ENCODE peak calls at places on chromosomes 7 and 10, in eight cellular contexts. U is activated CD8-positive, alpha-beta memory T cell treated with anti-CD3 and anti-CD28 coated beads, Interleukin-2, amount 50 U/mL, for 4 hours; N is HTR-8/SVneo; R is iPS-NIHi11; M is Peyer's patch; L is stimulated activated CD8-positive, alpha-beta memory T cell treated with anti-CD3 and anti-CD28 coated beads, Interleukin-15, amount 100 ng/mL, for 4 hours; D is SJSA1; G is fibroblast of pulmonary artery. B is an unnamed sample.

GRCh38 chr7:2554654-2555053 is 670 bp downstream of the BRAT1 start:
- DNase-seq in R (no peak), U (no peak), D (no peak), N (no peak), M (no peak), G (no peak), L (no peak), B (peak)

GRCh38 chr10:102596506-102596971 is 47.7 kb upstream of the TRIM8 start:
- DNase-seq in G (peak), D (peak), N (peak), L (no peak), U (no peak), M (no peak), R (peak), B (peak)

GRCh38 chr7:100604078-100604975 is 2.2 kb downstream of the PCOLCE start:
- DNase-seq in M (peak), D (peak), R (peak), L (peak), G (peak), U (peak), N (peak), B (peak)

GRCh38 chr10:35565602-35566061 is 39.5 kb upstream of the GJD4 start:
- DNase-seq in R (no peak), D (no peak), G (peak), U (no peak), L (no peak), M (no peak), N (no peak), B (no peak)

GRCh38 chr7:153604-154003 is 38.8 kb upstream of the FAM20C start:
- DNase-seq in R (no peak), D (no peak), N (no peak), U (no peak), M (peak), G (no peak), L (no peak), B (no peak)

GRCh38 chr10:14074062-14074884 is 256.5 kb downstream of the FRMD4A start:
- DNase-seq in U (no peak), D (peak), L (no peak), N (peak), G (peak), M (peak), R (peak), B (peak)

GRCh38 chr10:110017940-110018339 is 10.2 kb downstream of the ADD3 start:
- DNase-seq in R (no peak), M (no peak), N (no peak), D (no peak), G (peak), U (no peak), L (no peak), B (no peak)

GRCh38 chr7:155529346-155529745 is 17.0 kb downstream of the CNPY1 start:
- DNase-seq in R (no peak), G (no peak), D (no peak), M (no peak), L (no peak), U (no peak), N (no peak), B (peak)

GRCh38 chr7:17558135-17558534 is 259.7 kb downstream of the AHR start:
- DNase-seq in L (no peak), R (no peak), G (no peak), U (no peak), D (no peak), M (no peak), N (no peak), B (no peak)

GRCh38 chr7:1964913-1965578 is 267.7 kb downstream of the MAD1L1 start:
- DNase-seq in N (no peak), U (no peak), D (no peak), L (no peak), G (no peak), R (no peak), M (no peak), B (no peak)

GRCh38 chr10:69318997-69319727 is 40.9 kb downstream of the HK1 start:
- DNase-seq in M (peak), D (peak), L (peak), N (peak), G (peak), U (peak), R (no peak), B (peak)

GRCh38 chr7:133139350-133139749 is 57.5 kb upstream of the CHCHD3 start:
- DNase-seq in M (no peak), L (no peak), U (no peak), N (peak), D (no peak), R (peak), G (peak), B (no peak)

GRCh38 chr7:147547252-147547897 is 1043.2 kb upstream of the C7orf33 start:
- DNase-seq in N (no peak), M (no peak), D (no peak), L (no peak), R (peak), U (no peak), G (peak), B (no peak)

GRCh38 chr10:73865459-73866442 is 8.6 kb downstream of the CAMK2G start:
- DNase-seq in L (no peak), D (no peak), R (no peak), N (no peak), M (peak), U (peak), G (no peak), B (peak)

GRCh38 chr7:149620961-149621360 is 123.4 kb upstream of the ZNF746 start:
- DNase-seq in N (no peak), R (no peak), M (peak), U (peak), D (no peak), L (peak), G (no peak), B (peak)

GRCh38 chr10:7797582-7797981 is 9.6 kb downstream of the ATP5F1C start:
- DNase-seq in D (peak), N (peak), G (peak), M (no peak), U (no peak), R (no peak), L (no peak), B (peak)

GRCh38 chr7:93592588-93593266 is 18.2 kb upstream of the CALCR start:
- DNase-seq in G (no peak), D (no peak), L (no peak), R (no peak), N (no peak), U (no peak), M (no peak), B (no peak)

GRCh38 chr7:35576037-35576573 is 118.8 kb downstream of the HERPUD2 start:
- DNase-seq in R (no peak), U (no peak), N (no peak), G (no peak), D (no peak), M (no peak), L (no peak), B (no peak)

GRCh38 chr7:158473238-158473637 is 114.4 kb downstream of the PTPRN2 start:
- DNase-seq in M (no peak), N (no peak), U (no peak), L (no peak), G (no peak), D (no peak), R (no peak), B (no peak)

GRCh38 chr10:20040012-20040411 is 223.8 kb downstream of the PLXDC2 start:
- DNase-seq in D (no peak), R (no peak), L (no peak), N (no peak), G (peak), M (no peak), U (no peak), B (no peak)

GRCh38 chr10:97013568-97013967 is 172.2 kb downstream of the SLIT1 start:
- DNase-seq in R (no peak), D (no peak), M (no peak), L (no peak), G (no peak), U (no peak), N (no peak), B (no peak)

GRCh38 chr10:128078136-128078969 is 47.9 kb downstream of the MKI67 start:
- DNase-seq in U (peak), L (no peak), G (peak), D (peak), M (no peak), R (peak), N (peak), B (no peak)

B was measured in cardiac septum.